ENCODE peak calls at places on chromosomes 1 and 21, in eight cellular contexts. One of them, this sample, is unnamed.

GRCh38 chr1:4054957-4055676 is 155.0 kb upstream of the C1orf174 start:
- DNase-seq in mammary epithelial cell: no peak
- DNase-seq in NCI-H2107: no peak
- DNase-seq in GOT3: no peak
- DNase-seq in NCI-H1092: no peak
- DNase-seq in pulmonary artery endothelial cell: no peak
- DNase-seq in activated T-cell treated with anti-CD3 and anti-CD28 coated beads for 4 hours: no peak
- DNase-seq in CD8-positive, alpha-beta memory T cell: no peak
- DNase-seq in this sample: no peak

GRCh38 chr1:151819227-151819835 is 12.3 kb downstream of the RORC start:
- DNase-seq in GOT3: no peak
- DNase-seq in NCI-H1092: no peak
- DNase-seq in pulmonary artery endothelial cell: no peak
- DNase-seq in CD8-positive, alpha-beta memory T cell: no peak
- DNase-seq in activated T-cell treated with anti-CD3 and anti-CD28 coated beads for 4 hours: no peak
- DNase-seq in NCI-H2107: no peak
- DNase-seq in mammary epithelial cell: no peak
- DNase-seq in this sample: no peak

GRCh38 chr1:239543873-239544272 is 157.5 kb downstream of the CHRM3 start:
- DNase-seq in NCI-H1092: no peak
- DNase-seq in CD8-positive, alpha-beta memory T cell: no peak
- DNase-seq in NCI-H2107: no peak
- DNase-seq in activated T-cell treated with anti-CD3 and anti-CD28 coated beads for 4 hours: no peak
- DNase-seq in mammary epithelial cell: no peak
- DNase-seq in GOT3: no peak
- DNase-seq in pulmonary artery endothelial cell: no peak
- DNase-seq in this sample: no peak

GRCh38 chr21:26572668-26573381 is at the start of gene CYYR1:
- DNase-seq in CD8-positive, alpha-beta memory T cell: no peak
- DNase-seq in mammary epithelial cell: peak
- DNase-seq in activated T-cell treated with anti-CD3 and anti-CD28 coated beads for 4 hours: no peak
- DNase-seq in NCI-H2107: no peak
- DNase-seq in GOT3: no peak
- DNase-seq in pulmonary artery endothelial cell: no peak
- DNase-seq in NCI-H1092: peak
- DNase-seq in this sample: no peak

GRCh38 chr1:111234866-111235265 is 7.4 kb downstream of the CHI3L2 start:
- DNase-seq in NCI-H1092: no peak
- DNase-seq in mammary epithelial cell: peak
- DNase-seq in GOT3: no peak
- DNase-seq in CD8-positive, alpha-beta memory T cell: no peak
- DNase-seq in pulmonary artery endothelial cell: no peak
- DNase-seq in NCI-H2107: no peak
- DNase-seq in activated T-cell treated with anti-CD3 and anti-CD28 coated beads for 4 hours: no peak
- DNase-seq in this sample: no peak

GRCh38 chr1:34828611-34829010 is 30.9 kb downstream of the SMIM12 start:
- DNase-seq in NCI-H2107: no peak
- DNase-seq in CD8-positive, alpha-beta memory T cell: no peak
- DNase-seq in NCI-H1092: no peak
- DNase-seq in GOT3: no peak
- DNase-seq in pulmonary artery endothelial cell: no peak
- DNase-seq in activated T-cell treated with anti-CD3 and anti-CD28 coated beads for 4 hours: no peak
- DNase-seq in mammary epithelial cell: no peak
- DNase-seq in this sample: no peak

GRCh38 chr21:36563301-36563926 is 83.5 kb upstream of the CLDN14 start:
- DNase-seq in activated T-cell treated with anti-CD3 and anti-CD28 coated beads for 4 hours: no peak
- DNase-seq in CD8-positive, alpha-beta memory T cell: no peak
- DNase-seq in GOT3: no peak
- DNase-seq in pulmonary artery endothelial cell: no peak
- DNase-seq in NCI-H1092: no peak
- DNase-seq in mammary epithelial cell: no peak
- DNase-seq in NCI-H2107: no peak
- DNase-seq in this sample: no peak

GRCh38 chr1:244165701-244166100 is 114.6 kb downstream of the ZBTB18 start:
- DNase-seq in pulmonary artery endothelial cell: no peak
- DNase-seq in NCI-H1092: no peak
- DNase-seq in activated T-cell treated with anti-CD3 and anti-CD28 coated beads for 4 hours: no peak
- DNase-seq in CD8-positive, alpha-beta memory T cell: no peak
- DNase-seq in mammary epithelial cell: peak
- DNase-seq in GOT3: no peak
- DNase-seq in NCI-H2107: no peak
- DNase-seq in this sample: no peak

GRCh38 chr1:164937297-164937696 is 378.3 kb downstream of the PBX1 start:
- DNase-seq in activated T-cell treated with anti-CD3 and anti-CD28 coated beads for 4 hours: no peak
- DNase-seq in GOT3: no peak
- DNase-seq in NCI-H2107: no peak
- DNase-seq in mammary epithelial cell: no peak
- DNase-seq in CD8-positive, alpha-beta memory T cell: no peak
- DNase-seq in NCI-H1092: no peak
- DNase-seq in pulmonary artery endothelial cell: no peak
- DNase-seq in this sample: no peak

GRCh38 chr1:201562659-201563405 is 23.9 kb downstream of the NAV1 start:
- DNase-seq in mammary epithelial cell: peak
- DNase-seq in NCI-H2107: no peak
- DNase-seq in GOT3: no peak
- DNase-seq in pulmonary artery endothelial cell: no peak
- DNase-seq in CD8-positive, alpha-beta memory T cell: no peak
- DNase-seq in activated T-cell treated with anti-CD3 and anti-CD28 coated beads for 4 hours: no peak
- DNase-seq in NCI-H1092: no peak
- DNase-seq in this sample: no peak

GRCh38 chr1:212231372-212231771 is 53.8 kb upstream of the PPP2R5A start:
- DNase-seq in mammary epithelial cell: no peak
- DNase-seq in NCI-H1092: no peak
- DNase-seq in NCI-H2107: no peak
- DNase-seq in activated T-cell treated with anti-CD3 and anti-CD28 coated beads for 4 hours: no peak
- DNase-seq in GOT3: no peak
- DNase-seq in pulmonary artery endothelial cell: no peak
- DNase-seq in CD8-positive, alpha-beta memory T cell: no peak
- DNase-seq in this sample: no peak

GRCh38 chr21:43322805-43323204 is 104.1 kb downstream of the SIK1 start:
- DNase-seq in pulmonary artery endothelial cell: no peak
- DNase-seq in NCI-H1092: no peak
- DNase-seq in mammary epithelial cell: no peak
- DNase-seq in NCI-H2107: no peak
- DNase-seq in activated T-cell treated with anti-CD3 and anti-CD28 coated beads for 4 hours: no peak
- DNase-seq in GOT3: no peak
- DNase-seq in CD8-positive, alpha-beta memory T cell: no peak
- DNase-seq in this sample: no peak

GRCh38 chr1:183770816-183771128 is 34.1 kb upstream of the RGL1 start:
- DNase-seq in pulmonary artery endothelial cell: no peak
- DNase-seq in GOT3: no peak
- DNase-seq in activated T-cell treated with anti-CD3 and anti-CD28 coated beads for 4 hours: no peak
- DNase-seq in mammary epithelial cell: no peak
- DNase-seq in NCI-H1092: no peak
- DNase-seq in CD8-positive, alpha-beta memory T cell: no peak
- DNase-seq in NCI-H2107: no peak
- DNase-seq in this sample: no peak

GRCh38 chr1:15948091-15948591 is 27.8 kb downstream of the ZBTB17 start:
- DNase-seq in NCI-H2107: no peak
- DNase-seq in mammary epithelial cell: no peak
- DNase-seq in pulmonary artery endothelial cell: no peak
- DNase-seq in activated T-cell treated with anti-CD3 and anti-CD28 coated beads for 4 hours: no peak
- DNase-seq in GOT3: no peak
- DNase-seq in CD8-positive, alpha-beta memory T cell: no peak
- DNase-seq in NCI-H1092: no peak
- DNase-seq in this sample: no peak

GRCh38 chr21:42991992-42992740 is 17.8 kb downstream of the PKNOX1 start:
- DNase-seq in CD8-positive, alpha-beta memory T cell: no peak
- DNase-seq in activated T-cell treated with anti-CD3 and anti-CD28 coated beads for 4 hours: no peak
- DNase-seq in NCI-H2107: no peak
- DNase-seq in GOT3: no peak
- DNase-seq in mammary epithelial cell: peak
- DNase-seq in NCI-H1092: no peak
- DNase-seq in pulmonary artery endothelial cell: peak
- DNase-seq in this sample: peak

GRCh38 chr1:158105342-158105741 is 75.4 kb upstream of the CD1D start:
- DNase-seq in CD8-positive, alpha-beta memory T cell: no peak
- DNase-seq in NCI-H1092: no peak
- DNase-seq in NCI-H2107: no peak
- DNase-seq in pulmonary artery endothelial cell: no peak
- DNase-seq in GOT3: no peak
- DNase-seq in activated T-cell treated with anti-CD3 and anti-CD28 coated beads for 4 hours: no peak
- DNase-seq in mammary epithelial cell: no peak
- DNase-seq in this sample: no peak

GRCh38 chr1:222106369-222106768 is 364.5 kb upstream of the DUSP10 start:
- DNase-seq in CD8-positive, alpha-beta memory T cell: no peak
- DNase-seq in pulmonary artery endothelial cell: no peak
- DNase-seq in activated T-cell treated with anti-CD3 and anti-CD28 coated beads for 4 hours: no peak
- DNase-seq in NCI-H2107: peak
- DNase-seq in mammary epithelial cell: no peak
- DNase-seq in GOT3: no peak
- DNase-seq in NCI-H1092: no peak
- DNase-seq in this sample: no peak

GRCh38 chr1:201750120-201750519 is 78.8 kb upstream of the IPO9 start:
- DNase-seq in NCI-H1092: no peak
- DNase-seq in pulmonary artery endothelial cell: no peak
- DNase-seq in NCI-H2107: no peak
- DNase-seq in activated T-cell treated with anti-CD3 and anti-CD28 coated beads for 4 hours: no peak
- DNase-seq in mammary epithelial cell: no peak
- DNase-seq in CD8-positive, alpha-beta memory T cell: no peak
- DNase-seq in GOT3: no peak
- DNase-seq in this sample: no peak

GRCh38 chr1:32071758-32072621 is 749 bp upstream of the TMEM39B start:
- DNase-seq in GOT3: no peak
- DNase-seq in activated T-cell treated with anti-CD3 and anti-CD28 coated beads for 4 hours: no peak
- DNase-seq in pulmonary artery endothelial cell: peak
- DNase-seq in mammary epithelial cell: no peak
- DNase-seq in NCI-H1092: peak
- DNase-seq in CD8-positive, alpha-beta memory T cell: no peak
- DNase-seq in NCI-H2107: no peak
- DNase-seq in this sample: no peak

GRCh38 chr1:35894183-35894582 is 11.2 kb downstream of the AGO1 start:
- DNase-seq in pulmonary artery endothelial cell: no peak
- DNase-seq in activated T-cell treated with anti-CD3 and anti-CD28 coated beads for 4 hours: no peak
- DNase-seq in NCI-H1092: no peak
- DNase-seq in CD8-positive, alpha-beta memory T cell: no peak
- DNase-seq in GOT3: no peak
- DNase-seq in NCI-H2107: no peak
- DNase-seq in mammary epithelial cell: no peak
- DNase-seq in this sample: no peak

GRCh38 chr1:31831397-31832378 is 15.9 kb upstream of the SPOCD1 start:
- DNase-seq in mammary epithelial cell: peak
- DNase-seq in CD8-positive, alpha-beta memory T cell: no peak
- DNase-seq in pulmonary artery endothelial cell: no peak
- DNase-seq in activated T-cell treated with anti-CD3 and anti-CD28 coated beads for 4 hours: no peak
- DNase-seq in GOT3: no peak
- DNase-seq in NCI-H2107: no peak
- DNase-seq in NCI-H1092: no peak
- DNase-seq in this sample: no peak

GRCh38 chr1:89873757-89874156 is 52.9 kb downstream of the LRRC8D start:
- DNase-seq in GOT3: no peak
- DNase-seq in NCI-H2107: no peak
- DNase-seq in pulmonary artery endothelial cell: peak
- DNase-seq in NCI-H1092: no peak
- DNase-seq in activated T-cell treated with anti-CD3 and anti-CD28 coated beads for 4 hours: no peak
- DNase-seq in CD8-positive, alpha-beta memory T cell: no peak
- DNase-seq in mammary epithelial cell: peak
- DNase-seq in this sample: no peak

GRCh38 chr1:158121604-158122254 is 59.0 kb upstream of the CD1D start:
- DNase-seq in mammary epithelial cell: peak
- DNase-seq in activated T-cell treated with anti-CD3 and anti-CD28 coated beads for 4 hours: no peak
- DNase-seq in CD8-positive, alpha-beta memory T cell: no peak
- DNase-seq in NCI-H2107: no peak
- DNase-seq in GOT3: no peak
- DNase-seq in pulmonary artery endothelial cell: no peak
- DNase-seq in NCI-H1092: no peak
- DNase-seq in this sample: peak

GRCh38 chr1:217402301-217402700 is 228.6 kb downstream of the GPATCH2 start:
- DNase-seq in mammary epithelial cell: peak
- DNase-seq in CD8-positive, alpha-beta memory T cell: no peak
- DNase-seq in NCI-H2107: no peak
- DNase-seq in GOT3: no peak
- DNase-seq in activated T-cell treated with anti-CD3 and anti-CD28 coated beads for 4 hours: no peak
- DNase-seq in NCI-H1092: no peak
- DNase-seq in pulmonary artery endothelial cell: no peak
- DNase-seq in this sample: no peak

GRCh38 chr1:224623743-224624333 is 7.7 kb downstream of the CNIH3 start:
- DNase-seq in mammary epithelial cell: peak
- DNase-seq in activated T-cell treated with anti-CD3 and anti-CD28 coated beads for 4 hours: peak
- DNase-seq in pulmonary artery endothelial cell: peak
- DNase-seq in NCI-H2107: peak
- DNase-seq in NCI-H1092: no peak
- DNase-seq in GOT3: no peak
- DNase-seq in CD8-positive, alpha-beta memory T cell: peak
- DNase-seq in this sample: no peak

GRCh38 chr1:160578175-160578693 is 1.1 kb downstream of the CD84 start:
- DNase-seq in CD8-positive, alpha-beta memory T cell: no peak
- DNase-seq in NCI-H1092: no peak
- DNase-seq in GOT3: no peak
- DNase-seq in mammary epithelial cell: no peak
- DNase-seq in NCI-H2107: no peak
- DNase-seq in pulmonary artery endothelial cell: no peak
- DNase-seq in activated T-cell treated with anti-CD3 and anti-CD28 coated beads for 4 hours: no peak
- DNase-seq in this sample: no peak

GRCh38 chr1:10754571-10755329 is 41.7 kb downstream of the CASZ1 start:
- DNase-seq in pulmonary artery endothelial cell: no peak
- DNase-seq in CD8-positive, alpha-beta memory T cell: no peak
- DNase-seq in mammary epithelial cell: no peak
- DNase-seq in activated T-cell treated with anti-CD3 and anti-CD28 coated beads for 4 hours: no peak
- DNase-seq in NCI-H2107: no peak
- DNase-seq in GOT3: no peak
- DNase-seq in NCI-H1092: no peak
- DNase-seq in this sample: no peak

GRCh38 chr1:68460935-68461334 is 11.2 kb upstream of the RPE65 start:
- DNase-seq in NCI-H1092: no peak
- DNase-seq in GOT3: no peak
- DNase-seq in NCI-H2107: no peak
- DNase-seq in mammary epithelial cell: no peak
- DNase-seq in activated T-cell treated with anti-CD3 and anti-CD28 coated beads for 4 hours: no peak
- DNase-seq in pulmonary artery endothelial cell: no peak
- DNase-seq in CD8-positive, alpha-beta memory T cell: no peak
- DNase-seq in this sample: no peak

This sample was measured in left colon.